ENCODE peak calls at places on chromosomes 6 and 20, in four cellular contexts. I is nephron progenitor cell, N is heart right ventricle, O is A673. G is an unnamed sample.

GRCh38 chr6:34834789-34835518 is 43.1 kb downstream of the BLTP3A start:
- DNase-seq in I (no peak), N (no peak), O (no peak), G (peak; percentile 26)

GRCh38 chr6:111011360-111012142 is 29.7 kb downstream of the RPF2 start:
- DNase-seq in I (no peak), N (no peak), O (peak; percentile 67), G (peak; percentile 13)

GRCh38 chr20:23691675-23692074 is 2.8 kb upstream of the CST4 start:
- DNase-seq in I (no peak), N (no peak), O (no peak), G (no peak)

GRCh38 chr6:109305028-109305427 is 77.2 kb downstream of the CD164 start:
- DNase-seq in I (no peak), N (no peak), O (no peak), G (no peak)

GRCh38 chr6:136923116-136923953 is 1.2 kb downstream of the SLC35D3 start:
- DNase-seq in I (peak; percentile 3), N (no peak), O (no peak), G (no peak)

GRCh38 chr20:4814696-4815252 is 93.1 kb downstream of the PRND start:
- DNase-seq in I (no peak), N (no peak), O (no peak), G (no peak)

GRCh38 chr6:41707565-41708200 is 27.7 kb downstream of the TFEB start:
- DNase-seq in I (no peak), N (peak; percentile 38), O (no peak), G (no peak)

GRCh38 chr20:25739615-25740320 is 43.1 kb upstream of the ZNF337 start:
- DNase-seq in I (no peak), N (no peak), O (no peak), G (no peak)

GRCh38 chr6:116524236-116524635 is 12.8 kb downstream of the CALHM5 start:
- DNase-seq in I (no peak), N (no peak), O (no peak), G (no peak)

GRCh38 chr6:53112871-53113270 is 35.8 kb downstream of the GCM1 start:
- DNase-seq in I (no peak), N (no peak), O (no peak), G (no peak)

GRCh38 chr6:44662461-44663121 is 275.1 kb downstream of the CDC5L start:
- DNase-seq in I (no peak), N (no peak), O (peak; percentile 72), G (no peak)

GRCh38 chr6:44715925-44716324 is 328.4 kb downstream of the CDC5L start:
- DNase-seq in I (no peak), N (no peak), O (no peak), G (no peak)

GRCh38 chr6:75368151-75368779 is 83.7 kb upstream of the TMEM30A start:
- DNase-seq in I (peak; percentile 23), N (no peak), O (peak; percentile 21), G (no peak)

GRCh38 chr20:64119301-64119680 is 11.9 kb upstream of the NPBWR2 start:
- DNase-seq in I (no peak), N (no peak), O (no peak), G (no peak)

GRCh38 chr6:41170547-41171160 is 7.7 kb upstream of the TREM2 start:
- DNase-seq in I (no peak), N (no peak), O (no peak), G (no peak)

GRCh38 chr6:44489912-44490604 is 102.6 kb downstream of the CDC5L start:
- DNase-seq in I (no peak), N (no peak), O (no peak), G (peak; percentile 96)

GRCh38 chr20:63021356-63022321 is 14.9 kb upstream of the BHLHE23 start:
- DNase-seq in I (no peak), N (peak; percentile 6), O (no peak), G (no peak)

GRCh38 chr6:7991992-7992815 is 72.0 kb downstream of the BLOC1S5 start:
- DNase-seq in I (no peak), N (no peak), O (peak; percentile 60), G (no peak)

GRCh38 chr6:7243188-7243942 is 69.6 kb downstream of the SSR1 start:
- DNase-seq in I (peak; percentile 52), N (no peak), O (peak; percentile 84), G (peak; percentile 27)

GRCh38 chr6:156808287-156808686 is 31.1 kb downstream of the ARID1B start:
- DNase-seq in I (no peak), N (no peak), O (peak; percentile 58), G (no peak)

GRCh38 chr20:44714701-44715494 is at the start of gene CCN5:
- DNase-seq in I (no peak), N (peak; percentile 93), O (peak; percentile 57), G (no peak)

GRCh38 chr6:27672113-27672799 is 199.4 kb upstream of the ZNF184 start:
- DNase-seq in I (peak; percentile 72), N (no peak), O (peak; percentile 92), G (no peak)

GRCh38 chr20:49320460-49320859 is 42.6 kb upstream of the ZNFX1 start:
- DNase-seq in I (peak; percentile 25), N (no peak), O (peak; percentile 57), G (no peak)
- TF ChIP-seq CTCF in I (peak; percentile 27), N (no peak), O (peak; percentile 41), G (peak; percentile 55)

DNA sequence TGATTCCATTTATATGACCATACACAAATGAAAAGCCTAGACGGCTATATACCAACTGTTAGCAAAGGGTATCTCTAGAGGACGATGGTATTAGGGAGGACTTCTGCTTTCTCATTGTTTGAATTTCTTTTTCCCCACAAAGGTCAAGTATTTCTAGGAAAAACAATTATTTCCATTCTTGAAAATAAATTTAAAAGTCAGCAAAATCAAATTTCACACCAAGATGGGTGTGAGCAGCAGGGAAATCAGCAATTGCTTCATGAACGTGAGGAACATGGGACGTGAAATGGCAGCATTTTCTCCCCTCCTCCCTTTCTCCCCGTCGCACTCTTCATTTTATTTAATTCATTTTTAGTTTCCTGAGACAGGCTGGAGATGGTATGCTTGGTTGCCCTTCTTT is 5.2 kb upstream of the ZFAND3 start:
- DNase-seq in I (no peak), N (no peak), O (no peak), G (no peak)
- TF ChIP-seq CTCF in I (no peak), N (no peak), O (no peak), G (no peak)

GRCh38 chr6:165624871-165625639 is 38.0 kb downstream of the PDE10A start:
- DNase-seq in I (no peak), N (no peak), O (no peak), G (no peak)
- TF ChIP-seq CTCF in I (no peak), N (no peak), O (no peak), G (no peak)

DNA sequence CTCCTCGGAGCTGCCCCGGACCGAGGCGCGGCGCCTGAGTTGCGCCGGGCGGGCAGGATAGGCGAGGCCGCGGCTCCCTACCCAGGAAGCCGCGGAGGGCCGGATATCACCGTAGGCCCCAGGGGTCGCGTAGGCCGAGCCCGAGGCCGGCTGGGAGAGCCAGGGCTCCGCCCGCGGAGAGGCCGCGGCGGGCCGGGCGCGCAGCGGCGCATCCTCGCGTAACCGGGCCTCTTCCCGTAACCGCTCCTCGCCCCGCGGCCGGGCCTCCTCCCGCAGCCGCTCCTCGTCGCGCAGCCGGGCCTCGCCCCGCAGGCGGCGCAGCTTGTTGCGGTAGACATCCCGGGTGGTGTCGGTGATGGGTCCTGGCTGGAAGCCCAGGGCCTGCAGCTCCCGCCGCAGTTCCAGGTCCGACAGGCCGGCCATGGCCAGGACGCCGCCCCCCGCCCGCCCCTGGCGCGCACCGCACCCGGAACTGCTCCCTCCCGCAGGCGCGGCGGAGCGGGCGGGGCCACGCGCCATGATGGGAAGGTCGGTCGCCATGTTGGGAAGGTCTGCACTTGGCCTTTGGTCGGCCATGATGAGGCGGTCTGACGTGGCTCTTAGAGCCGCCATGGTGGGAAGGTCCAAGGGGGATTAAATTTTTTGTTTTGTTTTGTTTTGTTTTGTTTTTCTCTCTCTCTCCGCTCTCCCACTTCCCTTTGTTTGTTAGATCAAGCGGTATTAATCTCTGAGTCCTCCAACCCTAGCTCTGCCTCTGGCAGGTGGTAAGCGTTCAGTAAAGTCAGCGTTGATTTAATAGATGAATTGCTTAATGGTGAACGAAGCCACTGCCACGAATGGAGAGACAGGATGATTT is at the start of gene LEMD2:
- DNase-seq in I (peak; percentile 92), N (peak; percentile 96), O (peak; percentile 94), G (peak; percentile 63)
- TF ChIP-seq CTCF in I (no peak), N (no peak), O (no peak), G (no peak)

DNA sequence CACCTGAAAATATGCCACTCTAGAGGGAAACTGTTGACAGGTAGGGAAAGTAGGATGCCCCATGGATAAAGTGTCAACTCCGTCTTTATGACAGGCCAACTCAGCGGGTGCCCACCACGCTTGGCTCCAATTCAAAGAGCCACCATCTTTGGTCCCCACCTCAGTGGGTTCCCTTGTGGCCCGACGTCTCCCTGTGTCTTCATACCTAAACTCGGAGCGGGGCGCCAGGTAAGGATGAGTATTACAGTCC is 277 bp downstream of the MDC1 start:
- DNase-seq in I (no peak), N (no peak), O (no peak), G (no peak)
- TF ChIP-seq CTCF in I (no peak), N (no peak), O (no peak), G (no peak)